ENCODE peak calls at places on chromosome 21, in six cellular contexts. L is activated CD4-positive, CD25-positive, alpha-beta regulatory T cell; N is tibial artery; G is mesenchymal stem cell; B is stimulated activated CD4-positive, alpha-beta T cell treated with anti-CD3 and anti-CD28 coated beads, Interleukin-2, amount 100 ng/mL, for 48 hours; T is A549. O is an unnamed sample.

GRCh38 chr21:28393279-28393678 is 599.4 kb downstream of the LTN1 start:
- DNase-seq in B (no peak), G (no peak), N (no peak), T (no peak), L (no peak), O (no peak)

GRCh38 chr21:35932232-35932911 is 128.0 kb downstream of the SETD4 start:
- DNase-seq in G (peak; percentile 97), B (no peak), L (no peak), N (peak; percentile 70), T (no peak), O (peak; percentile 57)

GRCh38 chr21:35520869-35521268 is 471.8 kb upstream of the RUNX1 start:
- DNase-seq in B (no peak), N (no peak), G (no peak), L (no peak), T (no peak), O (no peak)

GRCh38 chr21:44377201-44377921 is 23.9 kb downstream of the TRPM2 start:
- DNase-seq in N (peak; percentile 53), T (no peak), L (no peak), B (no peak), G (no peak), O (no peak)

GRCh38 chr21:22889445-22889844 is 1891.2 kb downstream of the NCAM2 start:
- DNase-seq in N (no peak), L (no peak), B (no peak), G (no peak), T (no peak), O (no peak)

GRCh38 chr21:43864313-43864805 is 664 bp upstream of the AGPAT3 start:
- DNase-seq in L (peak; percentile 17), B (peak; percentile 23), N (no peak), G (peak; percentile 30), T (peak; percentile 33), O (peak; percentile 64)

GRCh38 chr21:31201548-31201947 is 142.5 kb downstream of the TIAM1 start:
- DNase-seq in G (no peak), B (no peak), L (no peak), T (no peak), N (no peak), O (no peak)

GRCh38 chr21:21734088-21734487 is 735.9 kb downstream of the NCAM2 start:
- DNase-seq in G (no peak), L (no peak), N (no peak), B (no peak), T (no peak), O (no peak)

GRCh38 chr21:18030248-18030647 is 211.1 kb upstream of the C21orf91 start:
- DNase-seq in L (no peak), N (no peak), T (no peak), B (no peak), G (no peak), O (peak; percentile 9)

GRCh38 chr21:45255381-45256020 is 32.2 kb downstream of the POFUT2 start:
- DNase-seq in G (no peak), N (no peak), T (no peak), B (no peak), L (no peak), O (peak; percentile 28)

GRCh38 chr21:45948576-45949141 is 32.9 kb upstream of the COL6A1 start:
- DNase-seq in B (no peak), N (no peak), L (no peak), G (no peak), T (no peak), O (no peak)

GRCh38 chr21:15001773-15002647 is 62.8 kb downstream of the NRIP1 start:
- DNase-seq in T (no peak), L (no peak), G (no peak), N (no peak), B (no peak), O (no peak)

GRCh38 chr21:36966846-36967657 is 583 bp upstream of the HLCS start:
- DNase-seq in L (no peak), B (no peak), G (peak; percentile 37), N (no peak), T (no peak), O (no peak)

GRCh38 chr21:32779983-32780382 is 8.4 kb upstream of the PAXBP1 start:
- DNase-seq in N (no peak), L (no peak), T (no peak), B (no peak), G (no peak), O (no peak)

GRCh38 chr21:45469273-45470086 is 64.5 kb downstream of the COL18A1 start:
- DNase-seq in N (no peak), G (no peak), T (no peak), B (no peak), L (no peak), O (no peak)

O was measured in activated CD4-positive, alpha-beta T cell treated with anti-CD3 and anti-CD28 coated beads for 36 hours.